ENCODE peak calls at places on chromosomes 13 and 19, in four cellular contexts. One of them, this sample, is unnamed.

GRCh38 chr13:113137656-113138292 is 15.2 kb downstream of the F10 start:
- DNase-seq in SJCRH30: no peak
- DNase-seq in Kasumi-1: no peak
- DNase-seq in pancreas: no peak
- DNase-seq in this sample: no peak

GRCh38 chr19:31838163-31838798 is 489.0 kb upstream of the TSHZ3 start:
- DNase-seq in pancreas: no peak
- DNase-seq in SJCRH30: no peak
- DNase-seq in Kasumi-1: no peak
- DNase-seq in this sample: no peak

GRCh38 chr19:49019242-49019932 is 2.5 kb upstream of the LHB start:
- DNase-seq in SJCRH30: peak
- DNase-seq in pancreas: peak
- DNase-seq in Kasumi-1: peak
- DNase-seq in this sample: peak

GRCh38 chr19:18431351-18432197 is 6.4 kb downstream of the ISYNA1 start:
- DNase-seq in pancreas: no peak
- DNase-seq in Kasumi-1: no peak
- DNase-seq in SJCRH30: no peak
- DNase-seq in this sample: no peak

GRCh38 chr19:51735759-51736449 is 12.1 kb upstream of the HAS1 start:
- DNase-seq in pancreas: peak
- DNase-seq in Kasumi-1: peak
- DNase-seq in SJCRH30: peak
- DNase-seq in this sample: peak

GRCh38 chr13:33230178-33230881 is 55.2 kb downstream of the STARD13 start:
- DNase-seq in SJCRH30: peak
- DNase-seq in pancreas: no peak
- DNase-seq in Kasumi-1: no peak
- DNase-seq in this sample: no peak

GRCh38 chr13:113176292-113176691 is 17.8 kb downstream of the PROZ start:
- DNase-seq in Kasumi-1: no peak
- DNase-seq in pancreas: no peak
- DNase-seq in SJCRH30: no peak
- DNase-seq in this sample: no peak

GRCh38 chr13:51832471-51833152 is 12.4 kb downstream of the TMEM272 start:
- DNase-seq in Kasumi-1: peak
- DNase-seq in SJCRH30: peak
- DNase-seq in pancreas: no peak
- DNase-seq in this sample: peak

GRCh38 chr19:50344661-50345318 is 15.6 kb upstream of the KCNC3 start:
- DNase-seq in Kasumi-1: no peak
- DNase-seq in pancreas: no peak
- DNase-seq in SJCRH30: no peak
- DNase-seq in this sample: no peak

GRCh38 chr13:22055259-22055658 is 384.4 kb downstream of the FGF9 start:
- DNase-seq in pancreas: no peak
- DNase-seq in Kasumi-1: no peak
- DNase-seq in SJCRH30: no peak
- DNase-seq in this sample: no peak

GRCh38 chr13:67857581-67858310 is 627.6 kb upstream of the PCDH9 start:
- DNase-seq in SJCRH30: peak
- DNase-seq in pancreas: no peak
- DNase-seq in Kasumi-1: no peak
- DNase-seq in this sample: no peak

GRCh38 chr19:57288373-57288772 is 8.1 kb downstream of the ZNF460 start:
- DNase-seq in Kasumi-1: no peak
- DNase-seq in SJCRH30: no peak
- DNase-seq in pancreas: no peak
- DNase-seq in this sample: no peak

GRCh38 chr19:48310227-48310626 is 15.1 kb upstream of the EMP3 start:
- DNase-seq in Kasumi-1: no peak
- DNase-seq in SJCRH30: no peak
- DNase-seq in pancreas: no peak
- DNase-seq in this sample: no peak

GRCh38 chr19:3469638-3470499 is 10.5 kb downstream of the SMIM24 start:
- DNase-seq in SJCRH30: no peak
- DNase-seq in pancreas: no peak
- DNase-seq in Kasumi-1: no peak
- DNase-seq in this sample: no peak

GRCh38 chr13:109725297-109725696 is 61.1 kb downstream of the IRS2 start:
- DNase-seq in Kasumi-1: peak
- DNase-seq in pancreas: no peak
- DNase-seq in SJCRH30: no peak
- DNase-seq in this sample: peak

GRCh38 chr19:42114412-42114811 is 17.8 kb downstream of the POU2F2 start:
- DNase-seq in pancreas: peak
- DNase-seq in Kasumi-1: no peak
- DNase-seq in SJCRH30: peak
- DNase-seq in this sample: no peak

GRCh38 chr13:106173346-106173745 is 362.1 kb downstream of the EFNB2 start:
- DNase-seq in pancreas: no peak
- DNase-seq in Kasumi-1: no peak
- DNase-seq in SJCRH30: no peak
- DNase-seq in this sample: no peak

GRCh38 chr19:28313633-28314032 is 899.3 kb downstream of the UQCRFS1 start:
- DNase-seq in SJCRH30: no peak
- DNase-seq in pancreas: peak
- DNase-seq in Kasumi-1: no peak
- DNase-seq in this sample: no peak

GRCh38 chr19:17933414-17934129 is 757 bp downstream of the CCDC124 start:
- DNase-seq in SJCRH30: no peak
- DNase-seq in Kasumi-1: no peak
- DNase-seq in pancreas: no peak
- DNase-seq in this sample: peak

GRCh38 chr13:73698859-73699258 is 435.3 kb downstream of the KLF12 start:
- DNase-seq in pancreas: no peak
- DNase-seq in SJCRH30: no peak
- DNase-seq in Kasumi-1: no peak
- DNase-seq in this sample: no peak

GRCh38 chr19:18283338-18283737 is 1.9 kb upstream of the JUND start:
- DNase-seq in SJCRH30: no peak
- DNase-seq in pancreas: no peak
- DNase-seq in Kasumi-1: no peak
- DNase-seq in this sample: no peak